ENCODE peak calls at places on chromosomes 7 and 10, in five cellular contexts. G, O, S, H and R are unnamed samples. For H3K9me3, the result is how much of the 10 kb centered on the place peaks cover.

GRCh38 chr7:19113001-19113349 is 4.5 kb downstream of the TWIST1 start:
- DNase-seq in G (no peak), O (no peak), S (no peak), H (no peak), R (no peak)

GRCh38 chr7:102009628-102010027 is 192.2 kb downstream of the CUX1 start:
- DNase-seq in G (peak), O (no peak), S (no peak), H (no peak), R (no peak)

GRCh38 chr10:114869500-114869899 is 47.9 kb downstream of the FHIP2A start:
- DNase-seq in G (peak), O (no peak), S (no peak), H (no peak), R (no peak)

GRCh38 chr10:64039208-64039607 is 518.0 kb downstream of the REEP3 start:
- DNase-seq in G (no peak), O (no peak), S (no peak), H (no peak), R (no peak)

GRCh38 chr10:21935439-21936023 is 68.0 kb downstream of the DNAJC1 start:
- DNase-seq in G (no peak), O (no peak), S (no peak), H (no peak), R (no peak)

GRCh38 chr10:4266387-4267083 is 481.5 kb upstream of the KLF6 start:
- DNase-seq in G (peak), O (no peak), S (no peak), H (no peak), R (no peak)

GRCh38 chr7:39088730-39089129 is 111.0 kb downstream of the POU6F2 start:
- DNase-seq in G (no peak), O (no peak), S (no peak), H (no peak), R (no peak)

GRCh38 chr7:127741764-127742375 is 89.9 kb downstream of the SND1 start:
- DNase-seq in G (no peak), O (no peak), S (no peak), H (no peak), R (no peak)

GRCh38 chr10:103834436-103835095 is 20.8 kb downstream of the SH3PXD2A start:
- DNase-seq in G (no peak), O (no peak), S (no peak), H (no peak), R (no peak)

GRCh38 chr7:14717711-14718304 is 184.7 kb downstream of the DGKB start:
- DNase-seq in G (peak), O (no peak), S (no peak), H (no peak), R (no peak)

GRCh38 chr10:68997216-68997615 is 8.6 kb downstream of the KIFBP start:
- DNase-seq in G (no peak), O (no peak), S (no peak), H (no peak), R (no peak)

GRCh38 chr7:2629740-2630681 is 1.8 kb upstream of the TTYH3 start:
- DNase-seq in G (no peak), O (peak), S (no peak), H (no peak), R (no peak)

GRCh38 chr7:79949778-79950177 is 184.9 kb upstream of the GNAI1 start:
- DNase-seq in G (no peak), O (no peak), S (no peak), H (no peak), R (no peak)

GRCh38 chr10:25557136-25557535 is 376.9 kb upstream of the MYO3A start:
- DNase-seq in G (peak), O (no peak), S (no peak), H (no peak), R (no peak)

GRCh38 chr10:84267503-84268126 is 22.8 kb downstream of the RGR start:
- DNase-seq in G (peak), O (peak), S (peak), H (no peak), R (peak)

GRCh38 chr10:59085641-59086502 is 90.6 kb upstream of the PHYHIPL start:
- DNase-seq in G (no peak), O (no peak), S (no peak), H (no peak), R (no peak)

GRCh38 chr7:18693401-18693800 is 197.9 kb downstream of the HDAC9 start:
- DNase-seq in G (peak), O (no peak), S (no peak), H (no peak), R (no peak)

GRCh38 chr10:110684800-110685446 is 40.8 kb downstream of the RBM20 start:
- DNase-seq in G (peak), O (no peak), S (no peak), H (no peak), R (no peak)

GRCh38 chr7:75980126-75980864 is 14.1 kb downstream of the TMEM120A start:
- DNase-seq in G (no peak), O (peak), S (no peak), H (peak), R (no peak)

GRCh38 chr7:13829914-13830603 is 159.4 kb downstream of the ETV1 start:
- DNase-seq in G (peak), O (no peak), S (no peak), H (no peak), R (no peak)

GRCh38 chr7:111092406-111093160 is 1.7 kb downstream of the LRRN3 start:
- DNase-seq in G (no peak), O (no peak), S (no peak), H (no peak), R (no peak)

GRCh38 chr7:111094387-111094786 is 3.5 kb downstream of the LRRN3 start:
- DNase-seq in G (no peak), O (no peak), S (no peak), H (no peak), R (no peak)

GRCh38 chr7:111098011-111098925 is 7.3 kb downstream of the LRRN3 start:
- DNase-seq in G (no peak), O (peak), S (no peak), H (no peak), R (peak)

GRCh38 chr7:111098926-111099250 is 8.0 kb downstream of the LRRN3 start:
- DNase-seq in G (no peak), O (no peak), S (no peak), H (no peak), R (no peak)

GRCh38 chr7:111096997-111097396 is 6.1 kb downstream of the LRRN3 start:
- DNase-seq in G (no peak), O (no peak), S (no peak), H (no peak), R (no peak)
- TF ChIP-seq CTCF in G (no peak), O (no peak), S (no peak), H (no peak), R (no peak)

GRCh38 chr10:81251457-81252115 is 623.4 kb upstream of the NRG3 start:
- DNase-seq in G (no peak), O (no peak), S (no peak), H (no peak), R (no peak)

DNA sequence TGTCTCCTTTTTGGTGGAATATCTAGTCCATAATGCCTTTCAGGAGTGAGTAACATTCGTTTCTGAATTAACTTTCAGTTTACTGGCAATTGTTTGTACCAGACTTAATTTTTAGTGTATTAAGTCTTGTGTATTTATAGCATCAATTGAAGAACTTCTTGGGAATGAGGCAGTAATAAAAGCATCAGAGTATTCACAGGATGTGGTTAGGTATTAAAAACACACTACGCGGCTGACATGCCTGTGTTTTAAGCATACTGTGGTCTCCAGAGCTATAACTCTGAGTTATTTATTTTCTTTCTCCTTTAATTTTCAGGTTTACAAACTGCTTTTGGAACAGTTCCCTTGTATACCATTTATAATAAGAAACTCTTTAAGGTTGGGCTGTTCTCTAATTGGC is 626.1 kb upstream of the NRG3 start:
- DNase-seq in G (no peak), O (no peak), S (no peak), H (no peak), R (no peak)
- H3K9me3 ChIP-seq in G (under half), O (under half), S (under half), H (under half), R (under half)

DNA sequence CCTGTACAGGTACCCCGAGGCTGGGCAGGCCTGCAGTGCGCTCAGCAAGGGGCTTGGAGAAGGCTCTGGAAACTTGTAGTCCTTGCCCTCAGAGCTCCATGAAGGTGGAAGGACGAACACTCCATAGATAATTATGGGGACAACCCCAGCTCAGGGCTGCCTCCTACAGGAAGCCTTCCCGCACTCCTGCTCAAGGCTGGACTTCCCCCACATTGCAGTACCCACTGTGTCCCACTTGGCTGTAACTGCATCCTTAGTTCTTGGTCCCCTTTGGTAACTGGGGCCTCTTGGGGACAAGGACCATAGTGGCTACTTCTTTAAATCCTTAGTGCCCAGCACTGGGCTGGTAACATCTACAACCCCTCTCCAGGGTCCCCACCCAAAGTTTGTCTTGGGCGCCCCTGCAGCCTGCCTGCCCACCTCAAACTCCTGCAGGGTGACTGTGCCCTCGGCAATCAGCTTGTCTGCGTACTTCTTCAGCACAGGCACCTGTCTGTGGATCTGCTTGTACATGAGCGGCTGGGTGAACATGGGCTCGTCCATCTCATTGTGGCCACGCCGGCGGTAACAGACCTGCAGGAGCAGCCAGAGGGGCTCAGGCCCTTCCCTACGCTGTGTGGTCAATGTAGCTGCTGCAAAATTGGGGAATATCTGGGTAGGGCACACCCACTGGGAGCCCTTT is 17.1 kb downstream of the OGDHL start:
- DNase-seq in G (no peak), O (no peak), S (no peak), H (no peak), R (no peak)
- TF ChIP-seq CTCF in G (no peak), O (no peak), S (no peak), H (no peak), R (no peak)

GRCh38 chr7:27245124-27245797 is 2.7 kb downstream of the EVX1 start:
- DNase-seq in G (no peak), O (no peak), S (no peak), H (no peak), R (no peak)

GRCh38 chr7:27242046-27242579 is 489 bp upstream of the EVX1 start:
- DNase-seq in G (no peak), O (no peak), S (no peak), H (no peak), R (no peak)

GRCh38 chr7:27244488-27245123 is 2.0 kb downstream of the EVX1 start:
- DNase-seq in G (no peak), O (no peak), S (no peak), H (no peak), R (no peak)

GRCh38 chr7:27242580-27243339 is at the start of gene EVX1:
- DNase-seq in G (no peak), O (no peak), S (no peak), H (peak), R (no peak)

DNA sequence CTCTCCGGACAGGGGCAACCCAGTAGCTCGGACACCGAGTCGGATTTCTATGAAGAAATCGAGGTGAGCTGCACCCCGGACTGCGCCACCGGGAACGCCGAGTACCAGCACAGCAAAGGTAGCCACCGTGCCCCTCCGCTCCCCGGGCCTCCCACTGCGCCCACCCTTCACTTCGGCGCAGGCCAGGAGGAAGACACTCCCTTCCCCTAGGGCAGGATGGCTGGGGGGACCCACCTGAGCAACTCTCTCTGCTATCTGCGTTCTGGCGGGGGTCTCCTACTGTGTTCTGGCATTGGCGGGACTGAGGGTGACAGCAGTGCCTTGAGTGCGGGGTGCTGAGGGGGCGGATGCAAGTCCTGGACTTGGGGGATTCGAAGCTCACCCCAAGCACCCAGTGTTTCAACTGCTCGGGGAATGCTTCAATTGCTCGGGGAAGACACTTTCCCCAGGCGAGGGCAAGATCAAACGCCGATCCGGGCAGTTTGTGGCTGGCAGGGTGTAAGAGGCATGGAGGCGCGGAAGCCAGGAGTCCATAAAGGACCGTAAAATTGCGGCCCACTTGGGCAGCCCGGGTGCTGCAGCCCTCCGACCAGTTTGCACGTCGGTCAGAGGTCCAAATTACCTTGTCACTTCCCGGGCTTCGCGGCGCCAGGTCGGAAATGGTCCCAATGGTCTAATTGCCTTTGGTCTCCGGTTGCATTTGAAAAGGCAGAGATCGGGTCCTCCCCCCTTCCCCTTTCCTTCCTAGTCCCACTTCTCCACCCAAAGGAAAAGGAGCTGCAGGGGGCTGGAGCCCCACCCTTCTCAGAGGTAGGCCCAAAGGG is 950 bp downstream of the EVX1 start:
- DNase-seq in G (no peak), O (no peak), S (no peak), H (peak), R (no peak)
- H3K9me3 ChIP-seq in G (under half), O (under half), S (under half), H (under half), R (under half)

GRCh38 chr7:143346018-143346417 is 16.5 kb downstream of the FAM131B start:
- DNase-seq in G (no peak), O (no peak), S (no peak), H (no peak), R (no peak)

GRCh38 chr7:143347950-143348349 is 14.6 kb downstream of the FAM131B start:
- DNase-seq in G (no peak), O (no peak), S (no peak), H (no peak), R (no peak)

GRCh38 chr7:143341842-143342241 is 20.7 kb downstream of the FAM131B start:
- DNase-seq in G (no peak), O (no peak), S (no peak), H (no peak), R (no peak)

GRCh38 chr7:143343596-143343995 is 18.9 kb downstream of the FAM131B start:
- DNase-seq in G (no peak), O (no peak), S (no peak), H (no peak), R (no peak)

DNA sequence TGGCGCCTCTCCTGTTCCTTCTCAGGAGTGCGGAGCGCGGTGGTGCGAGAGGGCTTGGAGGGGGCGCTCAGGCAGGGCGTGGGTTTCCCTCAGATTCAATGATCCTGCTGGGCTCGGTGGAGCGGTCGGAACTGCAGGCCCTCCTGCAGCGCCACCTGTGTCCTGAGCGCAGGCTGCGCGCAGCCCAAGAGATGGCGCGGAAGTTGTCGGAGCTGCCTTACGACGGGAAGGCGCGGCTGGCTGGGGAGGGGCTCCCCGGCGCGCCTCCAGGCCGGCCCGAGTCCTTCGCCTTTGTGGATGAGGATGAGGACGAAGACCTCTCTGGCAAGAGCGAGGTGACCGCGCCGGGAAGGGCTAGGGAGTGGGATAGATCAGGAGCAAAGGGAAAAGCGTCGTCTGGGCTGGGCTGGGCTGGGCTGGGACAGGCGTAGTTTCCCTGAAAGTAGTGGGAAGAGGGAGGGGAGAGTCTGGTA is 17.0 kb downstream of the FAM131B start:
- DNase-seq in G (peak), O (peak), S (peak), H (peak), R (peak)
- TF ChIP-seq CTCF in G (peak), O (no peak), S (peak), H (peak), R (peak)

DNA sequence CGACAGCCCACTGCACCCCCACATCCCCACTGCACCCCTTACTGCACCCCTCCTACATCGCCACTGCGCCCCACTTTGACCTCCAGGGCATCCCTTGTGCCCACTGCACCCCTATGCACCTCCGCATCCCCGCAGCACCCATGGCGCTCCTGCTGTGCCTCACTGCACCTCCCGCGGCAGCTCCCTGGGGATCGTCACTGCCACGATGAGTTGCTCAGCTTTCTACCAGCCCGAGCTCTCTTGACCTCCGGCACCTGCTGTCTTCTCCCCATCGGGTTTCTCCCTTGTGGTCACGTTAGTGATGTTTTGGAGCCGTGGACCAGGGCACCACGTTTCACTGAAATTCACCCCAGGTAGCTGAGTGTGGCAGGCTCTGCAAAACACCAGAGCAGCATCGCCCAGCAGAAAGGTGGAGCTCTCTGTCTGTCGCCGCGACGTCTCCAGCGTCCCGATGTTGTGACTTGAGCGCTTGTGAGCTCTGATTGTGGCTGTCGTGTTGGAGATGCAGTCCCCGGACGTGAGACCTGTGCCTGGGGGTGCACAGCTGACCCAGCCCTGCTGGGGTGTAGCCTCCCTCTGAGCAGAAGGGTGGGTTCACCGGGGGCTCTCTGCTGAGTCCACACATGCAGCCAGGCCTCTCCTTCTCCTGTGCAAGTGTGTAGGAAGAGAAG is 147.7 kb downstream of the DNAJB6 start:
- DNase-seq in G (no peak), O (peak), S (no peak), H (no peak), R (peak)
- H3K9me3 ChIP-seq in G (under half), O (under half), S (under half), H (under half), R (under half)

GRCh38 chr10:62851449-62851848 is 35.3 kb upstream of the EGR2 start:
- DNase-seq in G (no peak), O (no peak), S (no peak), H (no peak), R (no peak)
- TF ChIP-seq CTCF in G (no peak), O (no peak), S (no peak), H (peak), R (no peak)

GRCh38 chr7:158072889-158073730 is 514.5 kb downstream of the PTPRN2 start:
- DNase-seq in G (no peak), O (peak), S (no peak), H (peak), R (no peak)
- H3K9me3 ChIP-seq in G (under half), O (under half), S (under half), H (under half), R (under half)